ENCODE peak calls at places on chromosomes 3 and 15, in seven cellular contexts. One of them, this sample, is unnamed.

GRCh38 chr3:106326941-106327765 is 458.3 kb upstream of the CBLB start:
- DNase-seq in cardiac fibroblast: peak
- DNase-seq in GDM1: no peak
- DNase-seq in mesendoderm: no peak
- DNase-seq in NAMALWA: no peak
- DNase-seq in C1 segment of cervical spinal cord: no peak
- DNase-seq in AG20443: no peak
- DNase-seq in this sample: no peak

GRCh38 chr15:72077950-72078349 is 40.0 kb downstream of the MYO9A start:
- DNase-seq in cardiac fibroblast: no peak
- DNase-seq in GDM1: no peak
- DNase-seq in mesendoderm: no peak
- DNase-seq in NAMALWA: no peak
- DNase-seq in C1 segment of cervical spinal cord: no peak
- DNase-seq in AG20443: no peak
- DNase-seq in this sample: no peak

GRCh38 chr3:27800261-27800660 is 78.1 kb upstream of the EOMES start:
- DNase-seq in cardiac fibroblast: no peak
- DNase-seq in GDM1: no peak
- DNase-seq in mesendoderm: no peak
- DNase-seq in NAMALWA: no peak
- DNase-seq in C1 segment of cervical spinal cord: no peak
- DNase-seq in AG20443: no peak
- DNase-seq in this sample: no peak

GRCh38 chr15:67148196-67148701 is 82.8 kb downstream of the SMAD3 start:
- DNase-seq in cardiac fibroblast: peak
- DNase-seq in GDM1: peak
- DNase-seq in mesendoderm: no peak
- DNase-seq in NAMALWA: peak
- DNase-seq in C1 segment of cervical spinal cord: no peak
- DNase-seq in AG20443: peak
- DNase-seq in this sample: no peak

GRCh38 chr3:197154-197855 is 742 bp downstream of the CHL1 start:
- DNase-seq in cardiac fibroblast: no peak
- DNase-seq in GDM1: no peak
- DNase-seq in mesendoderm: peak
- DNase-seq in NAMALWA: no peak
- DNase-seq in C1 segment of cervical spinal cord: peak
- DNase-seq in AG20443: peak
- DNase-seq in this sample: peak

GRCh38 chr15:40782609-40783227 is 12.9 kb downstream of the C15orf62 start:
- DNase-seq in cardiac fibroblast: no peak
- DNase-seq in GDM1: peak
- DNase-seq in mesendoderm: peak
- DNase-seq in NAMALWA: peak
- DNase-seq in C1 segment of cervical spinal cord: peak
- DNase-seq in AG20443: no peak
- DNase-seq in this sample: no peak

GRCh38 chr15:96385195-96385594 is 54.7 kb downstream of the NR2F2 start:
- DNase-seq in cardiac fibroblast: no peak
- DNase-seq in GDM1: no peak
- DNase-seq in mesendoderm: no peak
- DNase-seq in NAMALWA: no peak
- DNase-seq in C1 segment of cervical spinal cord: no peak
- DNase-seq in AG20443: no peak
- DNase-seq in this sample: no peak

GRCh38 chr15:74780983-74781672 is 752 bp upstream of the CSK start:
- DNase-seq in cardiac fibroblast: peak
- DNase-seq in GDM1: no peak
- DNase-seq in mesendoderm: no peak
- DNase-seq in NAMALWA: peak
- DNase-seq in C1 segment of cervical spinal cord: no peak
- DNase-seq in AG20443: no peak
- DNase-seq in this sample: no peak

GRCh38 chr3:15953841-15954240 is 156.1 kb upstream of the ANKRD28 start:
- DNase-seq in cardiac fibroblast: no peak
- DNase-seq in GDM1: no peak
- DNase-seq in mesendoderm: no peak
- DNase-seq in NAMALWA: peak
- DNase-seq in C1 segment of cervical spinal cord: no peak
- DNase-seq in AG20443: no peak
- DNase-seq in this sample: no peak

GRCh38 chr15:56242576-56243116 is 1.0 kb downstream of the RFX7 start:
- DNase-seq in cardiac fibroblast: no peak
- DNase-seq in GDM1: no peak
- DNase-seq in mesendoderm: no peak
- DNase-seq in NAMALWA: peak
- DNase-seq in C1 segment of cervical spinal cord: no peak
- DNase-seq in AG20443: no peak
- DNase-seq in this sample: no peak

GRCh38 chr3:66494964-66495581 is 5.7 kb downstream of the LRIG1 start:
- DNase-seq in cardiac fibroblast: no peak
- DNase-seq in GDM1: no peak
- DNase-seq in mesendoderm: no peak
- DNase-seq in NAMALWA: no peak
- DNase-seq in C1 segment of cervical spinal cord: no peak
- DNase-seq in AG20443: no peak
- DNase-seq in this sample: no peak